ENCODE peak calls at places on chromosome 3, in eight cellular contexts. Q is frontal cortex; B is HT1080; O is T-helper 2 cell; M is stimulated activated CD4-positive, alpha-beta T cell treated with anti-CD3 and anti-CD28 coated beads, TNF-alpha, amount 100 ng/mL, for 24 hours; Z is effector memory CD8-positive, alpha-beta T cell; E is ovary; D is RPMI8226. T is an unnamed sample.

GRCh38 chr3:134345202-134345601 is 29.0 kb downstream of the AMOTL2 start:
- DNase-seq in Z (no peak), E (no peak), Q (no peak), B (no peak), M (no peak), O (no peak), D (no peak), T (no peak)

GRCh38 chr3:79515072-79515471 is 252.7 kb downstream of the ROBO1 start:
- DNase-seq in Z (no peak), M (no peak), D (no peak), E (no peak), B (no peak), O (no peak), Q (no peak), T (no peak)

GRCh38 chr3:107208100-107208499 is 169.1 kb upstream of the CCDC54 start:
- DNase-seq in O (no peak), D (no peak), Q (peak), Z (no peak), M (no peak), B (peak), E (peak), T (peak)

GRCh38 chr3:73259291-73259690 is 197.8 kb downstream of the EBLN2 start:
- DNase-seq in Z (no peak), D (no peak), B (no peak), M (no peak), E (no peak), O (no peak), Q (no peak), T (no peak)

GRCh38 chr3:187742351-187743171 is 2.7 kb downstream of the BCL6 start:
- DNase-seq in O (no peak), E (peak), B (no peak), D (no peak), M (no peak), Q (no peak), Z (no peak), T (peak)

GRCh38 chr3:102190340-102190723 is 244.5 kb upstream of the ZPLD1 start:
- DNase-seq in O (no peak), B (no peak), M (no peak), Z (no peak), Q (no peak), E (no peak), D (no peak), T (no peak)

GRCh38 chr3:142981108-142981507 is 17.6 kb upstream of the PAQR9 start:
- DNase-seq in M (no peak), D (no peak), B (peak), Z (no peak), Q (no peak), E (no peak), O (no peak), T (peak)

GRCh38 chr3:127690823-127691452 is 18.2 kb downstream of the ABTB1 start:
- DNase-seq in Z (no peak), Q (no peak), M (no peak), B (peak), O (no peak), E (no peak), D (peak), T (peak)

GRCh38 chr3:189683576-189684255 is 52.5 kb downstream of the TP63 start:
- DNase-seq in Z (no peak), D (no peak), M (no peak), B (no peak), O (no peak), E (no peak), Q (no peak), T (no peak)

GRCh38 chr3:55487376-55488241 is 503 bp upstream of the WNT5A start:
- DNase-seq in B (peak), D (peak), O (no peak), M (no peak), Q (no peak), Z (no peak), E (peak), T (peak)

GRCh38 chr3:69505770-69506407 is 120.0 kb upstream of the FRMD4B start:
- DNase-seq in E (no peak), D (no peak), O (no peak), B (no peak), M (no peak), Q (no peak), Z (no peak), T (no peak)

GRCh38 chr3:31196881-31197364 is 302.5 kb upstream of the GADL1 start:
- DNase-seq in D (peak), B (no peak), Z (no peak), M (no peak), E (peak), O (no peak), Q (no peak), T (no peak)

GRCh38 chr3:111733154-111733553 is 125.9 kb upstream of the PHLDB2 start:
- DNase-seq in M (no peak), D (no peak), Z (no peak), E (no peak), O (no peak), B (no peak), Q (no peak), T (no peak)

GRCh38 chr3:174483254-174483653 is 375.9 kb upstream of the NAALADL2 start:
- DNase-seq in D (no peak), M (no peak), Z (no peak), Q (no peak), O (no peak), E (no peak), B (no peak), T (no peak)

GRCh38 chr3:42527368-42527917 is 25.0 kb downstream of the VIPR1 start:
- DNase-seq in B (no peak), D (no peak), Z (no peak), M (no peak), O (no peak), Q (no peak), E (no peak), T (no peak)

GRCh38 chr3:188950832-188951489 is 220.8 kb upstream of the TPRG1 start:
- DNase-seq in D (no peak), Q (no peak), O (no peak), M (no peak), E (peak), B (peak), Z (no peak), T (peak)

GRCh38 chr3:173785004-173785403 is 387.5 kb downstream of the NLGN1 start:
- DNase-seq in D (no peak), Q (no peak), M (no peak), O (no peak), E (no peak), Z (no peak), B (no peak), T (peak)

GRCh38 chr3:181176610-181177009 is 187.1 kb upstream of the DNAJC19 start:
- DNase-seq in D (peak), E (peak), O (no peak), Z (no peak), Q (peak), M (no peak), B (peak), T (peak)

GRCh38 chr3:135788978-135789377 is 176.6 kb upstream of the PPP2R3A start:
- DNase-seq in B (no peak), Z (no peak), Q (no peak), D (no peak), O (no peak), M (no peak), E (no peak), T (no peak)

GRCh38 chr3:69815959-69816358 is 76.7 kb downstream of the MITF start:
- DNase-seq in Z (no peak), Q (no peak), D (no peak), E (no peak), M (no peak), O (no peak), B (no peak), T (no peak)

GRCh38 chr3:3753416-3753815 is 45.8 kb upstream of the LRRN1 start:
- DNase-seq in E (no peak), O (no peak), Z (no peak), M (no peak), Q (no peak), B (no peak), D (no peak), T (no peak)

GRCh38 chr3:181173227-181173626 is 183.7 kb upstream of the DNAJC19 start:
- DNase-seq in B (no peak), Q (no peak), M (no peak), O (no peak), D (no peak), E (no peak), Z (no peak), T (no peak)

GRCh38 chr3:155944081-155944480 is 73.6 kb downstream of the GMPS start:
- DNase-seq in M (no peak), D (no peak), O (no peak), B (no peak), Z (no peak), E (no peak), Q (no peak), T (no peak)

GRCh38 chr3:172148702-172149565 is 109.6 kb downstream of the FNDC3B start:
- DNase-seq in O (no peak), E (no peak), B (no peak), D (no peak), Q (no peak), M (no peak), Z (no peak), T (no peak)

GRCh38 chr3:183108470-183108869 is 9.2 kb upstream of the MCCC1 start:
- DNase-seq in M (no peak), Q (no peak), Z (no peak), D (no peak), O (no peak), B (no peak), E (no peak), T (no peak)

GRCh38 chr3:42557849-42558248 is 23.9 kb downstream of the SEC22C start:
- DNase-seq in O (no peak), Q (no peak), M (no peak), E (no peak), D (peak), B (peak), Z (peak), T (peak)

GRCh38 chr3:158471639-158472294 is 99.2 kb upstream of the MLF1 start:
- DNase-seq in Z (no peak), M (no peak), Q (no peak), D (no peak), E (no peak), O (no peak), B (peak), T (peak)

GRCh38 chr3:137121704-137122314 is 164.0 kb downstream of the IL20RB start:
- DNase-seq in M (no peak), Z (no peak), E (no peak), O (no peak), B (peak), D (peak), Q (no peak), T (peak)

GRCh38 chr3:158097571-158098553 is 8.4 kb downstream of the SHOX2 start:
- DNase-seq in Z (peak), O (peak), E (no peak), Q (peak), M (peak), B (no peak), D (peak), T (peak)

T was measured in ELR.